ENCODE peak calls at places on chromosome 12, in nine cellular contexts. I is A549, G is K562, R is SK-N-SH, C is WTC11, M is HCT116, K is HepG2, F is GM12878, B is H1. P is an unnamed sample.

GRCh38 chr12:54460317-54460935 is 13.0 kb downstream of the GTSF1 start:
- DNase-seq in F (no peak), R (no peak), G (no peak), K (no peak), C (no peak), I (no peak), M (no peak), B (no peak), P (no peak)

GRCh38 chr12:41527529-41528116 is 339.5 kb downstream of the PDZRN4 start:
- DNase-seq in C (no peak), G (no peak), B (no peak), K (no peak), F (no peak), R (no peak), M (no peak), I (no peak), P (no peak)

GRCh38 chr12:22938323-22938722 is 313.4 kb downstream of the ETNK1 start:
- DNase-seq in C (no peak), B (no peak), M (no peak), K (no peak), G (no peak), R (no peak), I (no peak), F (no peak), P (no peak)

GRCh38 chr12:56230449-56231183 is 765 bp downstream of the SLC39A5 start:
- DNase-seq in B (no peak), C (peak; percentile 24), I (no peak), G (no peak), M (no peak), K (peak; percentile 93), R (no peak), F (no peak), P (no peak)

GRCh38 chr12:4894019-4894418 is 15.7 kb upstream of the KCNA1 start:
- DNase-seq in I (no peak), R (no peak), B (no peak), C (no peak), F (no peak), M (no peak), G (no peak), K (no peak), P (no peak)

GRCh38 chr12:104456950-104457745 is 400 bp downstream of the CHST11 start:
- DNase-seq in C (peak; percentile 55), M (no peak), I (peak; percentile 89), G (peak; percentile 88), B (no peak), F (no peak), R (peak; percentile 81), K (no peak), P (peak; percentile 86)

GRCh38 chr12:49200882-49201594 is 12.2 kb upstream of the TUBA1A start:
- DNase-seq in R (peak; percentile 34), K (no peak), B (no peak), G (peak; percentile 59), I (peak; percentile 71), F (peak; percentile 17), M (peak; percentile 51), C (no peak), P (peak; percentile 78)

GRCh38 chr12:38056701-38057689 is 259.6 kb upstream of the ALG10B start:
- DNase-seq in G (no peak), B (no peak), K (no peak), C (no peak), R (no peak), F (no peak), M (no peak), I (peak; percentile 47), P (no peak)

GRCh38 chr12:99906786-99907185 is 78.0 kb downstream of the ANKS1B start:
- DNase-seq in R (no peak), G (no peak), B (no peak), M (no peak), F (no peak), K (no peak), C (no peak), I (no peak), P (no peak)

GRCh38 chr12:13666806-13667205 is 314.6 kb downstream of the GRIN2B start:
- DNase-seq in G (no peak), B (no peak), I (no peak), K (no peak), C (no peak), F (no peak), M (no peak), R (no peak), P (peak; percentile 10)
- TF ChIP-seq MAX in G (no peak), B (no peak), I (no peak), K (no peak), C (no peak), F (no peak), M (no peak), R (no peak), P (no peak)

GRCh38 chr12:94203796-94204195 is 55.4 kb downstream of the PLXNC1 start:
- DNase-seq in F (no peak), R (no peak), K (no peak), B (no peak), M (no peak), I (no peak), G (no peak), C (no peak), P (no peak)
- TF ChIP-seq MAX in F (no peak), R (no peak), K (no peak), B (no peak), M (no peak), I (no peak), G (no peak), C (no peak), P (no peak)

GRCh38 chr12:132638541-132639408 is 20.2 kb downstream of the P2RX2 start:
- DNase-seq in M (no peak), I (peak; percentile 71), G (peak; percentile 38), B (no peak), F (no peak), K (peak; percentile 17), R (peak; percentile 69), C (peak; percentile 46), P (peak; percentile 56)
- TF ChIP-seq MAX in M (no peak), I (no peak), G (no peak), B (no peak), F (no peak), K (no peak), R (no peak), C (no peak), P (no peak)

GRCh38 chr12:94841904-94842610 is 161.4 kb downstream of the NDUFA12 start:
- DNase-seq in B (no peak), M (no peak), C (no peak), F (no peak), I (no peak), G (no peak), K (no peak), R (no peak), P (no peak)
- TF ChIP-seq MAX in B (no peak), M (no peak), C (no peak), F (no peak), I (no peak), G (no peak), K (no peak), R (no peak), P (no peak)

GRCh38 chr12:6036509-6036908 is 88.0 kb downstream of the VWF start:
- DNase-seq in G (no peak), F (no peak), C (no peak), M (no peak), K (no peak), B (no peak), I (no peak), R (no peak), P (no peak)

GRCh38 chr12:6034596-6034995 is 89.5 kb upstream of the ANO2 start:
- DNase-seq in B (no peak), C (no peak), K (no peak), I (no peak), F (no peak), R (no peak), M (no peak), G (no peak), P (no peak)

GRCh38 chr12:6039894-6040601 is 84.4 kb downstream of the VWF start:
- DNase-seq in B (no peak), M (peak; percentile 57), K (peak; percentile 51), C (peak; percentile 60), R (peak; percentile 83), I (peak; percentile 72), G (peak; percentile 57), F (no peak), P (peak; percentile 73)

GRCh38 chr12:6037459-6037858 is 87.0 kb downstream of the VWF start:
- DNase-seq in K (no peak), B (no peak), M (no peak), C (no peak), R (no peak), G (no peak), I (no peak), F (no peak), P (no peak)

GRCh38 chr12:6038160-6038559 is 86.3 kb downstream of the VWF start:
- DNase-seq in M (peak; percentile 91), K (peak; percentile 83), B (peak; percentile 57), R (peak; percentile 60), C (peak; percentile 84), F (no peak), I (peak; percentile 77), G (peak; percentile 81), P (peak; percentile 89)
- TF ChIP-seq MAX in M (no peak), K (no peak), B (peak; percentile 82), R (no peak), C (peak; percentile 71), F (no peak), I (peak; percentile 18), G (no peak), P (peak; percentile 48)

P was measured in NB4.